ENCODE peak calls at places on chromosomes 16 and 17, in eight cellular contexts. One of them, this sample, is unnamed.

GRCh38 chr17:36813957-36814356 is 123.3 kb upstream of the LHX1 start:
- DNase-seq in AG08395: no peak
- DNase-seq in NCI-H1694: no peak
- DNase-seq in GM12865: no peak
- DNase-seq in RKO: no peak
- DNase-seq in EH: no peak
- DNase-seq in mucosa of gallbladder: no peak
- DNase-seq in D341Med: no peak
- DNase-seq in this sample: no peak

GRCh38 chr17:59366040-59366757 is 34.7 kb downstream of the YPEL2 start:
- DNase-seq in AG08395: no peak
- DNase-seq in NCI-H1694: peak
- DNase-seq in GM12865: no peak
- DNase-seq in RKO: no peak
- DNase-seq in EH: peak
- DNase-seq in mucosa of gallbladder: peak
- DNase-seq in D341Med: no peak
- DNase-seq in this sample: no peak

GRCh38 chr17:74116087-74116717 is 87.3 kb upstream of the RPL38 start:
- DNase-seq in AG08395: peak
- DNase-seq in NCI-H1694: no peak
- DNase-seq in GM12865: no peak
- DNase-seq in RKO: no peak
- DNase-seq in EH: peak
- DNase-seq in mucosa of gallbladder: no peak
- DNase-seq in D341Med: no peak
- DNase-seq in this sample: no peak

GRCh38 chr16:81492307-81492706 is 47.7 kb downstream of the CMIP start:
- DNase-seq in AG08395: peak
- DNase-seq in NCI-H1694: no peak
- DNase-seq in GM12865: no peak
- DNase-seq in RKO: no peak
- DNase-seq in EH: peak
- DNase-seq in mucosa of gallbladder: no peak
- DNase-seq in D341Med: no peak
- DNase-seq in this sample: no peak

GRCh38 chr16:66161942-66162341 is 204.5 kb upstream of the CDH5 start:
- DNase-seq in AG08395: no peak
- DNase-seq in NCI-H1694: no peak
- DNase-seq in GM12865: peak
- DNase-seq in RKO: no peak
- DNase-seq in EH: no peak
- DNase-seq in mucosa of gallbladder: no peak
- DNase-seq in D341Med: no peak
- DNase-seq in this sample: no peak

GRCh38 chr16:85648782-85649181 is 35.7 kb downstream of the GSE1 start:
- DNase-seq in AG08395: no peak
- DNase-seq in NCI-H1694: no peak
- DNase-seq in GM12865: peak
- DNase-seq in RKO: no peak
- DNase-seq in EH: no peak
- DNase-seq in mucosa of gallbladder: no peak
- DNase-seq in D341Med: no peak
- DNase-seq in this sample: no peak

GRCh38 chr16:81453091-81453728 is 8.6 kb downstream of the CMIP start:
- DNase-seq in AG08395: no peak
- DNase-seq in NCI-H1694: no peak
- DNase-seq in GM12865: no peak
- DNase-seq in RKO: no peak
- DNase-seq in EH: no peak
- DNase-seq in mucosa of gallbladder: no peak
- DNase-seq in D341Med: no peak
- DNase-seq in this sample: no peak

GRCh38 chr16:22859925-22860324 is 46.0 kb downstream of the HS3ST2 start:
- DNase-seq in AG08395: no peak
- DNase-seq in NCI-H1694: no peak
- DNase-seq in GM12865: no peak
- DNase-seq in RKO: no peak
- DNase-seq in EH: no peak
- DNase-seq in mucosa of gallbladder: no peak
- DNase-seq in D341Med: no peak
- DNase-seq in this sample: no peak

GRCh38 chr17:30093463-30094147 is 23.0 kb upstream of the NSRP1 start:
- DNase-seq in AG08395: peak
- DNase-seq in NCI-H1694: peak
- DNase-seq in GM12865: peak
- DNase-seq in RKO: peak
- DNase-seq in EH: peak
- DNase-seq in mucosa of gallbladder: peak
- DNase-seq in D341Med: peak
- DNase-seq in this sample: no peak

GRCh38 chr17:1573932-1574696 is 11.5 kb upstream of the PITPNA start:
- DNase-seq in AG08395: peak
- DNase-seq in NCI-H1694: peak
- DNase-seq in GM12865: peak
- DNase-seq in RKO: peak
- DNase-seq in EH: peak
- DNase-seq in mucosa of gallbladder: peak
- DNase-seq in D341Med: peak
- DNase-seq in this sample: no peak

GRCh38 chr17:78697122-78697845 is 84.8 kb downstream of the CYTH1 start:
- DNase-seq in AG08395: peak
- DNase-seq in NCI-H1694: no peak
- DNase-seq in GM12865: peak
- DNase-seq in RKO: no peak
- DNase-seq in EH: peak
- DNase-seq in mucosa of gallbladder: no peak
- DNase-seq in D341Med: no peak
- DNase-seq in this sample: no peak

GRCh38 chr17:39722965-39723848 is 7.1 kb downstream of the MIEN1 start:
- DNase-seq in AG08395: no peak
- DNase-seq in NCI-H1694: no peak
- DNase-seq in GM12865: peak
- DNase-seq in RKO: no peak
- DNase-seq in EH: no peak
- DNase-seq in mucosa of gallbladder: no peak
- DNase-seq in D341Med: no peak
- DNase-seq in this sample: no peak

GRCh38 chr16:72371307-72372081 is 199.5 kb upstream of the PMFBP1 start:
- DNase-seq in AG08395: peak
- DNase-seq in NCI-H1694: no peak
- DNase-seq in GM12865: no peak
- DNase-seq in RKO: no peak
- DNase-seq in EH: peak
- DNase-seq in mucosa of gallbladder: no peak
- DNase-seq in D341Med: no peak
- DNase-seq in this sample: no peak

GRCh38 chr17:81685108-81685507 is 1.3 kb downstream of the HGS start:
- DNase-seq in AG08395: peak
- DNase-seq in NCI-H1694: no peak
- DNase-seq in GM12865: no peak
- DNase-seq in RKO: peak
- DNase-seq in EH: peak
- DNase-seq in mucosa of gallbladder: no peak
- DNase-seq in D341Med: no peak
- DNase-seq in this sample: no peak

GRCh38 chr16:383326-384020 is 1.7 kb upstream of the PGAP6 start:
- DNase-seq in AG08395: no peak
- DNase-seq in NCI-H1694: no peak
- DNase-seq in GM12865: peak
- DNase-seq in RKO: no peak
- DNase-seq in EH: no peak
- DNase-seq in mucosa of gallbladder: peak
- DNase-seq in D341Med: no peak
- DNase-seq in this sample: no peak

GRCh38 chr17:81518785-81519283 is 6.2 kb upstream of the ACTG1 start:
- DNase-seq in AG08395: peak
- DNase-seq in NCI-H1694: no peak
- DNase-seq in GM12865: peak
- DNase-seq in RKO: peak
- DNase-seq in EH: peak
- DNase-seq in mucosa of gallbladder: no peak
- DNase-seq in D341Med: no peak
- DNase-seq in this sample: no peak

This sample was measured in CMK.